ENCODE peak calls at places on chromosomes 16 and 17, in nine cellular contexts. H is T1000; C is upper lobe of right lung; G is NCI-H1092 treated with DMSO at 0.1 percent for 48 hours; M is GM12865; E is Peyer's patch; S is ACHN; Q is CD4-positive, alpha-beta T cell; B is RKO. K is an unnamed sample.

GRCh38 chr17:74870512-74870911 is 2.3 kb downstream of the FDXR start:
- DNase-seq in H (no peak), C (no peak), G (no peak), M (no peak), E (no peak), S (peak; percentile 59), Q (no peak), B (peak; percentile 40), K (no peak)

GRCh38 chr16:4386452-4386813 is 14.8 kb downstream of the VASN start:
- DNase-seq in H (no peak), C (no peak), G (no peak), M (no peak), E (no peak), S (no peak), Q (no peak), B (no peak), K (no peak)

GRCh38 chr17:78306913-78307312 is 53.0 kb downstream of the SOCS3 start:
- DNase-seq in H (no peak), C (no peak), G (no peak), M (no peak), E (no peak), S (no peak), Q (no peak), B (peak; percentile 40), K (no peak)

GRCh38 chr17:77140878-77141767 is at the start of gene SEC14L1:
- DNase-seq in H (no peak), C (peak; percentile 72), G (peak; percentile 26), M (peak; percentile 75), E (peak; percentile 62), S (peak; percentile 43), Q (peak; percentile 10), B (peak; percentile 65), K (peak; percentile 76)

GRCh38 chr17:80678621-80679020 is 134.0 kb downstream of the RPTOR start:
- DNase-seq in H (peak; percentile 32), C (no peak), G (no peak), M (no peak), E (no peak), S (peak; percentile 85), Q (peak; percentile 38), B (no peak), K (no peak)

GRCh38 chr17:13005530-13005929 is 12.3 kb downstream of the ELAC2 start:
- DNase-seq in H (no peak), C (no peak), G (no peak), M (no peak), E (no peak), S (no peak), Q (no peak), B (no peak), K (peak; percentile 13)

GRCh38 chr16:28193530-28194423 is 18.0 kb downstream of the XPO6 start:
- DNase-seq in H (peak; percentile 68), C (no peak), G (no peak), M (peak; percentile 45), E (no peak), S (peak; percentile 78), Q (peak; percentile 15), B (no peak), K (no peak)

GRCh38 chr16:2371421-2371820 is 30.9 kb upstream of the ABCA3 start:
- DNase-seq in H (no peak), C (no peak), G (no peak), M (no peak), E (no peak), S (no peak), Q (no peak), B (no peak), K (no peak)

GRCh38 chr17:7439462-7440112 is at the start of gene FGF11:
- DNase-seq in H (no peak), C (no peak), G (no peak), M (no peak), E (no peak), S (peak; percentile 12), Q (no peak), B (no peak), K (no peak)

GRCh38 chr17:29115906-29116651 is 64.1 kb downstream of the MYO18A start:
- DNase-seq in H (peak; percentile 70), C (no peak), G (peak; percentile 39), M (peak; percentile 44), E (no peak), S (peak; percentile 74), Q (no peak), B (peak; percentile 77), K (no peak)

GRCh38 chr17:61208301-61209098 is 191.1 kb upstream of the TBX2 start:
- DNase-seq in H (no peak), C (no peak), G (peak; percentile 78), M (no peak), E (no peak), S (peak; percentile 81), Q (no peak), B (no peak), K (no peak)

GRCh38 chr17:50477976-50478375 is 684 bp upstream of the RSAD1 start:
- DNase-seq in H (no peak), C (no peak), G (no peak), M (no peak), E (no peak), S (no peak), Q (no peak), B (peak; percentile 24), K (no peak)